ENCODE peak calls at places on chromosomes 5 and 9, in seven cellular contexts. D is breast epithelium, O is body of pancreas, R is sigmoid colon, M is thyroid gland, V is K562, N is tibial nerve. W is an unnamed sample. For H3K4me1, the result is how much of the 10 kb centered on the place peaks cover.

GRCh38 chr5:129593525-129593924 is 133.4 kb downstream of the ADAMTS19 start:
- DNase-seq in M (no peak), V (no peak), N (no peak), R (no peak), O (no peak), D (no peak), W (no peak)

GRCh38 chr5:149962040-149962439 is 1.5 kb downstream of the SLC26A2 start:
- DNase-seq in R (no peak), D (no peak), N (no peak), M (no peak), O (no peak), V (peak), W (no peak)

GRCh38 chr5:55096860-55097259 is 5.6 kb upstream of the GZMA start:
- DNase-seq in V (no peak), N (no peak), D (no peak), M (no peak), R (no peak), O (no peak), W (no peak)

GRCh38 chr9:92790542-92791527 is 26.2 kb upstream of the BICD2 start:
- DNase-seq in N (peak), O (peak), D (peak), V (peak), R (peak), M (peak), W (peak)

GRCh38 chr9:77710276-77710675 is 62.2 kb upstream of the GNA14 start:
- DNase-seq in M (no peak), N (no peak), O (no peak), R (no peak), D (no peak), V (no peak), W (no peak)

GRCh38 chr9:94824913-94825619 is 98.6 kb downstream of the AOPEP start:
- DNase-seq in D (no peak), M (no peak), V (no peak), O (no peak), N (no peak), R (no peak), W (no peak)

GRCh38 chr9:77291714-77292113 is 114.4 kb downstream of the VPS13A start:
- DNase-seq in V (peak), M (no peak), O (no peak), N (no peak), D (no peak), R (no peak), W (no peak)

GRCh38 chr5:94218374-94218773 is 400.0 kb downstream of the KIAA0825 start:
- DNase-seq in R (no peak), N (no peak), O (no peak), D (no peak), M (no peak), V (no peak), W (no peak)

GRCh38 chr5:155974369-155974768 is 352.6 kb upstream of the SGCD start:
- DNase-seq in R (no peak), O (no peak), V (no peak), N (no peak), M (no peak), D (no peak), W (no peak)

GRCh38 chr9:79939819-79940218 is 368.1 kb downstream of the TLE4 start:
- DNase-seq in V (no peak), N (no peak), R (no peak), O (no peak), D (no peak), M (no peak), W (peak)

GRCh38 chr5:169331292-169331852 is 30.4 kb upstream of the SLIT3 start:
- DNase-seq in M (no peak), V (no peak), O (no peak), D (no peak), R (no peak), N (no peak), W (no peak)

GRCh38 chr5:134458676-134459403 is 47.2 kb upstream of the CDKN2AIPNL start:
- DNase-seq in D (no peak), N (no peak), R (peak), O (no peak), V (peak), M (peak), W (no peak)

GRCh38 chr9:125538092-125538473 is 168.9 kb downstream of the MAPKAP1 start:
- DNase-seq in V (peak), D (peak), N (no peak), O (peak), M (peak), R (no peak), W (peak)

GRCh38 chr9:30039712-30040111 is 2344.7 kb upstream of the ACO1 start:
- DNase-seq in N (no peak), V (no peak), D (no peak), O (no peak), M (no peak), R (no peak), W (no peak)

GRCh38 chr9:91127653-91128052 is 234.1 kb downstream of the AUH start:
- DNase-seq in N (no peak), R (no peak), O (no peak), D (no peak), M (no peak), V (no peak), W (no peak)

GRCh38 chr5:138459311-138459710 is 6.0 kb upstream of the EGR1 start:
- DNase-seq in R (no peak), D (peak), M (no peak), O (no peak), V (no peak), N (peak), W (peak)

GRCh38 chr9:114953917-114954316 is 23.5 kb upstream of the TNFSF8 start:
- DNase-seq in M (peak), O (no peak), N (peak), R (no peak), D (peak), V (no peak), W (no peak)

GRCh38 chr9:129440394-129441186 is 180.3 kb downstream of the C9orf50 start:
- DNase-seq in M (no peak), O (no peak), R (no peak), V (no peak), D (no peak), N (no peak), W (no peak)
- H3K4me1 ChIP-seq in M (under half), O (under half), R (under half), V (under half), D (under half), N (under half), W (under half)

GRCh38 chr5:132963175-132964104 is at the start of gene AFF4:
- DNase-seq in V (peak), D (peak), M (peak), N (peak), R (peak), O (peak), W (peak)

GRCh38 chr5:132961887-132962286 is 1.5 kb downstream of the AFF4 start:
- DNase-seq in N (no peak), D (no peak), O (no peak), V (no peak), M (peak), R (no peak), W (no peak)

GRCh38 chr5:132965120-132965519 is 1.7 kb upstream of the AFF4 start:
- DNase-seq in D (no peak), R (no peak), N (no peak), M (no peak), O (no peak), V (no peak), W (no peak)

GRCh38 chr5:132962429-132962928 is 955 bp downstream of the AFF4 start:
- DNase-seq in R (no peak), O (peak), M (peak), D (no peak), N (peak), V (peak), W (no peak)
- TF ChIP-seq POLR2A in R (no peak), O (peak), M (no peak), D (no peak), N (peak), V (no peak), W (no peak)

DNA sequence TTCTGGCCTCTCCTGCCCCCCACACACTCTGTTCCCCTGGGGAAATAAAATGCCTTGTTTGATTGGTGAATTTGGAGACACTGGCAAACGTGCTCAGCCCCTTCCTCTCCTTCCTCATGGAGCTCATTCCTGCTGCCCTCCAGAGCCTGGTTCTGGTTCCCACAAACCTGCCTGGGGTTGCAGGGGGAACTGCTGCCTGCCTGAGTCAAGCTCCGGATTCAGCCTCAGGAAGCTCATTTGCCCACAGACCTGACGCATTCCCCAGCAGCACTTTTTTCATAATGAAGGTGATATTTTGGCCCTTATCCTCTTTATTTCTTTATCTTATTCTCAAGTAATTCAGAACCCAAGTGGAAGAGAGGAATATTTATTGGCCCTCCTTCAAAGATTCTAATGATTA is 140.5 kb downstream of the TTLL11 start:
- DNase-seq in V (no peak), R (no peak), O (no peak), N (no peak), D (no peak), M (no peak), W (no peak)
- H3K4me1 ChIP-seq in V (under half), R (under half), O (under half), N (under half), D (under half), M (half or more), W (under half)

GRCh38 chr9:99907208-99907532 is 716 bp downstream of the STX17 start:
- DNase-seq in M (no peak), V (no peak), R (no peak), N (peak), O (no peak), D (no peak), W (no peak)

GRCh38 chr9:99905833-99906402 is 536 bp upstream of the STX17 start:
- DNase-seq in D (peak), O (peak), M (peak), R (no peak), N (no peak), V (no peak), W (peak)

GRCh38 chr9:99903393-99903792 is 3.1 kb upstream of the STX17 start:
- DNase-seq in O (no peak), D (no peak), V (no peak), R (no peak), M (no peak), N (no peak), W (no peak)

GRCh38 chr9:99911600-99911999 is 5.1 kb downstream of the STX17 start:
- DNase-seq in N (no peak), O (no peak), D (no peak), R (no peak), V (no peak), M (no peak), W (no peak)

GRCh38 chr9:99906403-99907207 is at the start of gene STX17:
- DNase-seq in R (peak), O (peak), D (peak), V (peak), N (peak), M (peak), W (peak)
- TF ChIP-seq POLR2A in R (peak), O (peak), D (peak), V (peak), N (peak), M (peak), W (peak)

GRCh38 chr9:21677387-21677786 is 125.0 kb upstream of the MTAP start:
- DNase-seq in R (no peak), N (no peak), D (no peak), O (no peak), V (no peak), M (no peak), W (no peak)
- H3K4me1 ChIP-seq in R (under half), N (under half), D (under half), O (under half), V (under half), M (under half), W (under half)

GRCh38 chr9:130186839-130187522 is 14.8 kb downstream of the NCS1 start:
- DNase-seq in N (no peak), R (peak), D (peak), V (peak), M (peak), O (peak), W (peak)
- TF ChIP-seq POLR2A in N (no peak), R (peak), D (no peak), V (no peak), M (peak), O (peak), W (no peak)

GRCh38 chr5:141851195-141851874 is 26.9 kb downstream of the PCDH1 start:
- DNase-seq in V (no peak), D (no peak), R (no peak), O (no peak), M (no peak), N (no peak), W (no peak)

GRCh38 chr5:141850183-141850768 is 27.9 kb downstream of the PCDH1 start:
- DNase-seq in V (peak), R (no peak), N (peak), M (peak), D (no peak), O (peak), W (no peak)

GRCh38 chr5:141850786-141851185 is 27.4 kb downstream of the PCDH1 start:
- DNase-seq in N (no peak), V (peak), M (no peak), D (no peak), R (no peak), O (no peak), W (no peak)

GRCh38 chr5:141848771-141849370 is 29.3 kb downstream of the PCDH1 start:
- DNase-seq in R (peak), M (peak), O (peak), D (peak), V (peak), N (peak), W (peak)

DNA sequence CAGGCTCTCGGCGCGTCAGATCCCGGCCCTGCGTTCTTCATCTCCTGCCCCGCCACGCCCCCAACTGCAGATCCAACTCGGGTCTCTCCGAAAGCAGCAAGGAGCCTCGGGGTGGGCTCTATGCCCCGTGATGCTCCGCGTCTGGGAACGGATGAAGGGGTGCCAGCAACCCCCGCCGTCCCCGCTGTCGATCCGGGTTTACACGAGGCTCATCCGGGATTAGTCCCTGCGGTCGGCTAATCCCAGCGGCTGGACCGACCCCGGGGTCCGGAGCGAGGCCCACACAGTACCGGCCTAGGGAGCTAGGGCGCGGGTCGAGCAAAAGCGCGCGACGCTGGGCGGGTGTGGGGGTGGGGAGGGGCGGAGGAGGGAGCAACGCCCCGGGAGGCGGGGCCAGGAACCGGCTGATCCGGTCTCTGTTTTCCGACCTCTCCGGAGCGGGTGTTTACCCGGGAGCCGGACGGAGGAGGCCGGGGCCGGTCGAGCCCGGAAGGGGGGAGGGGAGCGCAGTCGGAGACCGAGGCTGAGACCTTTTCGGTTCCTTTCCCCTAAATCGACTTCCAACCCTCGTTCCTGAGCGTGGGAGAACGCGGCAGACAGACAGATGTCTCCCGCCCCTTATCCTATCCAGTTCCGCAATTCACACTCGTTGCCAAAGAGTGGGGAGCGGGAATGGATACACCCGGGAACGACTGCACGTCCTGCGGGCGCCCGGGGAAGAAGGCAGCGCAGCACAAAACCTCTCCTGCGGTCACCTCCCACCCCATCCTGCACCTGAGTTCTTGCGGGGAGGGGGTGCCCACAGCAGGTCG is 28.6 kb downstream of the PCDH1 start:
- DNase-seq in D (peak), M (peak), V (peak), N (peak), O (peak), R (peak), W (peak)
- H3K4me1 ChIP-seq in D (under half), M (under half), V (under half), N (under half), O (under half), R (under half), W (under half)

W was measured in stomach.